ENCODE peak calls at places on chromosomes 11 and 22, in four cellular contexts. Z is AG09309, V is lower lobe of right lung, K is NCI-H774. B is an unnamed sample.

GRCh38 chr11:25667871-25668270 is 664.1 kb upstream of the ANO3 start:
- DNase-seq in V (no peak), Z (no peak), K (no peak), B (no peak)

GRCh38 chr11:11659567-11660341 is 37.9 kb upstream of the GALNT18 start:
- DNase-seq in K (no peak), V (no peak), Z (no peak), B (peak)

GRCh38 chr22:47089796-47090460 is 327.5 kb downstream of the TBC1D22A start:
- DNase-seq in V (no peak), K (no peak), Z (no peak), B (no peak)

GRCh38 chr11:33775064-33775807 is 916 bp upstream of the FBXO3 start:
- DNase-seq in V (no peak), K (no peak), Z (no peak), B (no peak)

GRCh38 chr11:57406337-57406904 is 16.0 kb upstream of the PRG2 start:
- DNase-seq in V (no peak), K (no peak), Z (no peak), B (no peak)

GRCh38 chr11:3905080-3905953 is 49.9 kb downstream of the STIM1 start:
- DNase-seq in K (no peak), V (peak), Z (peak), B (no peak)

GRCh38 chr11:64107300-64107699 is 58.6 kb downstream of the MACROD1 start:
- DNase-seq in Z (no peak), V (no peak), K (no peak), B (no peak)

GRCh38 chr11:8258771-8259170 is 4.9 kb downstream of the LMO1 start:
- DNase-seq in V (peak), Z (peak), K (no peak), B (no peak)

GRCh38 chr11:9834281-9834680 is 170.4 kb downstream of the SWAP70 start:
- DNase-seq in K (no peak), V (no peak), Z (no peak), B (no peak)

GRCh38 chr11:130202009-130202817 is 42.6 kb downstream of the ST14 start:
- DNase-seq in V (peak), Z (no peak), K (no peak), B (no peak)

GRCh38 chr22:50007057-50007511 is 5.5 kb downstream of the IL17REL start:
- DNase-seq in Z (no peak), K (no peak), V (no peak), B (no peak)

GRCh38 chr11:56817661-56818060 is 69.2 kb upstream of the OR9G4 start:
- DNase-seq in Z (no peak), K (no peak), V (no peak), B (no peak)

GRCh38 chr11:110297726-110298297 is 1.4 kb upstream of the RDX start:
- DNase-seq in Z (no peak), K (no peak), V (no peak), B (no peak)

GRCh38 chr22:31743871-31744270 is 6.1 kb downstream of the PRR14L start:
- DNase-seq in Z (no peak), V (no peak), K (no peak), B (no peak)

GRCh38 chr11:65590240-65590738 is 5.3 kb downstream of the KCNK7 start:
- DNase-seq in Z (no peak), V (no peak), K (peak), B (no peak)

GRCh38 chr11:56545531-56545930 is 2.5 kb upstream of the OR5M11 start:
- DNase-seq in K (no peak), V (no peak), Z (no peak), B (no peak)

GRCh38 chr11:34161812-34162506 is 56.5 kb downstream of the NAT10 start:
- DNase-seq in Z (no peak), V (no peak), K (no peak), B (no peak)

GRCh38 chr11:68430384-68430783 is 30.2 kb upstream of the PPP6R3 start:
- DNase-seq in Z (no peak), V (no peak), K (no peak), B (no peak)

GRCh38 chr11:47335733-47336132 is 16.8 kb downstream of the MYBPC3 start:
- DNase-seq in K (no peak), V (no peak), Z (no peak), B (no peak)

GRCh38 chr11:63490551-63491239 is at the start of gene PLAAT5:
- DNase-seq in V (peak), K (no peak), Z (no peak), B (no peak)

GRCh38 chr11:73314121-73314948 is 6.3 kb downstream of the ARHGEF17 start:
- DNase-seq in Z (no peak), K (no peak), V (peak), B (no peak)

GRCh38 chr11:116946414-116946813 is 109.0 kb upstream of the APOA1 start:
- DNase-seq in K (no peak), V (no peak), Z (no peak), B (no peak)

B was measured in HEK293T.